ENCODE peak calls at places on chromosomes 11 and 22, in seven cellular contexts. Y is ovary, T is mucosa of descending colon, G is heart right ventricle, V is psoas muscle, H is right atrium auricular region, M is endothelial cell of umbilical vein. O is an unnamed sample.

GRCh38 chr22:19213496-19214473 is 35.2 kb upstream of the SLC25A1 start:
- DNase-seq in Y (no peak), T (no peak), G (no peak), V (no peak), H (no peak), M (no peak), O (no peak)

GRCh38 chr11:126268361-126268707 is 361 bp downstream of the SRPRA start:
- DNase-seq in Y (no peak), T (no peak), G (no peak), V (no peak), H (no peak), M (no peak), O (no peak)

GRCh38 chr11:134754196-134754822 is 342.3 kb upstream of the B3GAT1 start:
- DNase-seq in Y (no peak), T (no peak), G (no peak), V (no peak), H (peak; percentile 38), M (no peak), O (no peak)

GRCh38 chr11:3129591-3130268 is 35.4 kb downstream of the OSBPL5 start:
- DNase-seq in Y (no peak), T (no peak), G (peak; percentile 13), V (peak; percentile 39), H (no peak), M (no peak), O (no peak)

GRCh38 chr22:39820266-39820665 is 73.3 kb downstream of the ENTHD1 start:
- DNase-seq in Y (no peak), T (no peak), G (no peak), V (no peak), H (no peak), M (peak; percentile 66), O (no peak)

GRCh38 chr11:134580635-134581025 is 168.6 kb upstream of the B3GAT1 start:
- DNase-seq in Y (no peak), T (no peak), G (no peak), V (no peak), H (peak; percentile 49), M (no peak), O (no peak)

GRCh38 chr11:86244063-86244521 is 461 bp upstream of the EED start:
- DNase-seq in Y (peak; percentile 86), T (peak; percentile 88), G (peak; percentile 86), V (peak; percentile 92), H (peak; percentile 86), M (no peak), O (no peak)

GRCh38 chr11:2393111-2393868 is 7.3 kb upstream of the TSSC4 start:
- DNase-seq in Y (no peak), T (no peak), G (no peak), V (no peak), H (no peak), M (no peak), O (no peak)

GRCh38 chr11:116844722-116845121 is 7.3 kb upstream of the APOA1 start:
- DNase-seq in Y (no peak), T (no peak), G (no peak), V (no peak), H (no peak), M (no peak), O (no peak)

GRCh38 chr11:82733444-82734119 is at the start of gene FAM181B:
- DNase-seq in Y (peak; percentile 72), T (peak; percentile 42), G (peak; percentile 55), V (peak; percentile 71), H (no peak), M (peak; percentile 29), O (no peak)

GRCh38 chr11:2830030-2830812 is 55.4 kb downstream of the CDKN1C start:
- DNase-seq in Y (no peak), T (no peak), G (peak; percentile 64), V (peak; percentile 55), H (no peak), M (no peak), O (no peak)

GRCh38 chr11:71301046-71301857 is 48.9 kb upstream of the SHANK2 start:
- DNase-seq in Y (no peak), T (no peak), G (no peak), V (no peak), H (peak; percentile 34), M (no peak), O (no peak)

GRCh38 chr11:118622376-118623290 is 15.2 kb downstream of the PHLDB1 start:
- DNase-seq in Y (no peak), T (no peak), G (peak; percentile 55), V (peak; percentile 88), H (no peak), M (peak; percentile 32), O (no peak)

GRCh38 chr11:1041936-1042608 is 5.6 kb upstream of the MUC6 start:
- DNase-seq in Y (no peak), T (peak; percentile 71), G (peak; percentile 18), V (peak; percentile 54), H (no peak), M (no peak), O (no peak)

GRCh38 chr11:75240381-75241035 is at the start of gene TPBGL:
- DNase-seq in Y (peak; percentile 60), T (no peak), G (peak; percentile 28), V (no peak), H (no peak), M (no peak), O (no peak)

GRCh38 chr11:67270256-67271211 is 4.3 kb downstream of the GRK2 start:
- DNase-seq in Y (peak; percentile 38), T (peak; percentile 66), G (peak; percentile 50), V (peak; percentile 73), H (no peak), M (peak; percentile 27), O (no peak)

GRCh38 chr22:37681556-37682049 is 4.5 kb upstream of the NOL12 start:
- DNase-seq in Y (peak; percentile 79), T (peak; percentile 88), G (peak; percentile 64), V (peak; percentile 86), H (peak; percentile 78), M (peak; percentile 59), O (no peak)

GRCh38 chr11:46718155-46719019 is 626 bp upstream of the F2 start:
- DNase-seq in Y (no peak), T (peak; percentile 68), G (no peak), V (no peak), H (no peak), M (no peak), O (no peak)

GRCh38 chr11:20611892-20612291 is 12.5 kb downstream of the SLC6A5 start:
- DNase-seq in Y (no peak), T (no peak), G (no peak), V (no peak), H (no peak), M (no peak), O (no peak)

GRCh38 chr11:99020324-99021225 is at the start of gene CNTN5:
- DNase-seq in Y (peak; percentile 21), T (peak; percentile 18), G (peak; percentile 28), V (peak; percentile 51), H (peak; percentile 59), M (no peak), O (no peak)

GRCh38 chr11:43547900-43548381 is 132.6 kb upstream of the HSD17B12 start:
- DNase-seq in Y (peak; percentile 88), T (peak; percentile 12), G (peak; percentile 32), V (no peak), H (no peak), M (no peak), O (no peak)

GRCh38 chr11:119206512-119207299 is 567 bp downstream of the CBL start:
- DNase-seq in Y (peak; percentile 78), T (peak; percentile 60), G (peak; percentile 64), V (peak; percentile 72), H (no peak), M (no peak), O (peak; percentile 25)

GRCh38 chr11:68271781-68272608 is at the start of gene C11orf24:
- DNase-seq in Y (peak; percentile 95), T (peak; percentile 96), G (peak; percentile 96), V (peak; percentile 98), H (peak; percentile 94), M (peak; percentile 90), O (peak; percentile 80)

GRCh38 chr22:30235687-30236170 is 10.8 kb downstream of the LIF start:
- DNase-seq in Y (no peak), T (peak; percentile 43), G (no peak), V (no peak), H (no peak), M (no peak), O (no peak)
- TF ChIP-seq CTCF in Y (no peak), T (no peak), G (no peak), V (no peak), H (no peak), M (no peak), O (no peak)

GRCh38 chr22:21684492-21685163 is 18.8 kb downstream of the PPIL2 start:
- DNase-seq in Y (no peak), T (no peak), G (no peak), V (no peak), H (no peak), M (no peak), O (no peak)
- H3K4me1 ChIP-seq in Y (no peaks in the 10 kb centered on the region), T (no peaks in the 10 kb centered on the region), G (no peaks in the 10 kb centered on the region), V (no peaks in the 10 kb centered on the region), H (no peaks in the 10 kb centered on the region), M (no peaks in the 10 kb centered on the region), O (no peaks in the 10 kb centered on the region)

DNA sequence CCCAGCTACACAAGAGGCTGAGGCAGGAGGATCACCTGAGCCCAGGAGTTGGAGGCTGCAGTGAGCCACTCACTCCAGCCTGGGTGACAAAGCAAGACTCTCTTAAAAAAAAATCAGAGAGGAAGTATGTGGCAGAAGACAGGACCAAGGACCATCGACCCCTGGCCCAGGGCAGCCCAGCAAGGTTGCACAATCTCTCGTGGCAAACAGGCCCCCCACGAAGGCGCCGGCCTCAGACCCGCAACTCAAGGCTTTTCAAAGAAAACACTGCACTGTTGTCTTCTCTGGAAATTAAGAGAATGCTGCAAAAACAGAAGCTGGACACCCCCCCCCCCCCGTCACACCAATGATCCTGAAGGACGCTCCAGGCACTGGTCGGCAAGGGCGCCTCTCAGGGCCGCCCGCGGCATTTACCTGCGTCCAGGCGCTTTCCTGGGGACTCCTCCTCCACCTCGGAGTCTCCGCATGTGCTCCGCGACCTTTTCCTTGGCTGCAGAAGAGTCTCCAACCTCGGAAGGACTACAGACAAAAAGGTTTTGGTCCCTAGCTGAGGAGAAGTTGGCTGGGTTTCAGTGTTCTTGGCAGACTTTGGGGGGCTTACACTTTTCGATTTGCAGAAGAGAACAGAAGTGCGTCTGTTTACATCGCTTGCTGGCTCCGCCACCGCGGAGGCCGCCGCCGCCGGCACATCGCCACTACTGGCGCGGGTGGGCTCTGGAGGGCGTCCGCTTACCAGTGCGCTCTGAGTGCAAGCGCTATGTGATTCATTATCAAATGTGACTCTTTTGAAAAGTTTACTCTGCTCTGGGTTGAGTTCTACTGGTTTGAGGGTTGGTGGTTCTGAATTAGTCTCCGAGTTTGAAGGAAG is 40.5 kb downstream of the BRD1 start:
- DNase-seq in Y (no peak), T (no peak), G (no peak), V (peak; percentile 21), H (no peak), M (no peak), O (no peak)
- H3K36me3 ChIP-seq in Y (no peaks in the 10 kb centered on the region), T (peaks cover 8% of the 10 kb centered on the region), G (no peaks in the 10 kb centered on the region), V (no peaks in the 10 kb centered on the region), H (peaks cover 41% of the 10 kb centered on the region), M (peaks cover 22% of the 10 kb centered on the region), O (peaks cover 16% of the 10 kb centered on the region)

DNA sequence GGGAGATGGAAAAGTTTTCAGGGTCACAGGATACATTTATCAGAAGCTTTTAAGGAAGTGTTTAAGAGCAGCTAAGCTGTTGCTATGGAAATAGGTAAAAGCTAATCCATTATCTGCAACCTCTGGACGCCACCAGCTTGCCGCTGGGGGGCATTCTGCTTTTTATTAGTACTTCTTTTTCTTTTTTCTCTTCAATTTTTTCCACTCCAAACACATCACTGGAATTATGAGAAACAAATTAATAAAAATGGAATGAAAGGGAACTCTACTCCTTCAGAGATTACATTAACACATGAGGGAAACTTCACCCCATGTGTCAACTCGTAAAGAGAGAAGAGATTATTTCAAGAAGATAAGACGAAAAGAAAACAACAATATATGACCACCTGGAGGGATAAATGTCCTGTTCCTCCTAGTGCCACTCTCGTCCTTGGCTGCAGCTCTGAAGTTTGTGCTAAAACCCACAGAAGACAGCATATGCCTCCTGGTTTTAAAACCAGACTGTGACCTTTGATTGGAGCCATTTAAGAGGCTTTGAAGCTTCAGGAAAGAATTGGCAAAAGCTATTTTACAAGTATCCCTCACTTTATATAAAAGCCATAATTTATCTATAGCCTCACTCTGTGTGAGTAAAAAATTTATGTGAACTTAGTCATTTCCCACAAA is 972.8 kb downstream of the OPCML start:
- DNase-seq in Y (no peak), T (no peak), G (no peak), V (no peak), H (no peak), M (no peak), O (no peak)
- TF ChIP-seq CTCF in Y (no peak), T (no peak), G (no peak), V (no peak), H (no peak), M (no peak), O (no peak)